ENCODE peak calls at places on chromosomes 7 and 10, in ten cellular contexts. One of them, this sample, is unnamed.

GRCh38 chr7:101018271-101019167 is 1.4 kb upstream of the MUC17 start:
- DNase-seq in H1: peak; percentile 82
- DNase-seq in activated T-cell treated with anti-CD3 and anti-CD28 coated beads for 1 hour: no peak
- DNase-seq in tibial nerve: no peak
- DNase-seq in NCI-H187: no peak
- DNase-seq in activated effector memory CD4-positive, alpha-beta T cell treated with anti-CD3 and anti-CD28 coated beads, Interleukin-2, amount 50 U/mL, for 16 hours: no peak
- DNase-seq in amygdala: no peak
- DNase-seq in EL: no peak
- DNase-seq in CD8-positive, alpha-beta memory T cell: no peak
- DNase-seq in bronchial epithelial cell: no peak
- DNase-seq in this sample: no peak

GRCh38 chr10:112347709-112348671 is 25.9 kb upstream of the ACSL5 start:
- DNase-seq in H1: no peak
- DNase-seq in activated T-cell treated with anti-CD3 and anti-CD28 coated beads for 1 hour: no peak
- DNase-seq in tibial nerve: no peak
- DNase-seq in NCI-H187: no peak
- DNase-seq in activated effector memory CD4-positive, alpha-beta T cell treated with anti-CD3 and anti-CD28 coated beads, Interleukin-2, amount 50 U/mL, for 16 hours: no peak
- DNase-seq in amygdala: no peak
- DNase-seq in EL: no peak
- DNase-seq in CD8-positive, alpha-beta memory T cell: no peak
- DNase-seq in bronchial epithelial cell: no peak
- DNase-seq in this sample: no peak

GRCh38 chr7:132140341-132140740 is 435.9 kb downstream of the PLXNA4 start:
- DNase-seq in H1: no peak
- DNase-seq in activated T-cell treated with anti-CD3 and anti-CD28 coated beads for 1 hour: no peak
- DNase-seq in tibial nerve: no peak
- DNase-seq in NCI-H187: no peak
- DNase-seq in activated effector memory CD4-positive, alpha-beta T cell treated with anti-CD3 and anti-CD28 coated beads, Interleukin-2, amount 50 U/mL, for 16 hours: no peak
- DNase-seq in amygdala: no peak
- DNase-seq in EL: no peak
- DNase-seq in CD8-positive, alpha-beta memory T cell: no peak
- DNase-seq in bronchial epithelial cell: no peak
- DNase-seq in this sample: no peak

GRCh38 chr7:109121599-109122300 is 552.1 kb downstream of the DNAJB9 start:
- DNase-seq in H1: no peak
- DNase-seq in activated T-cell treated with anti-CD3 and anti-CD28 coated beads for 1 hour: no peak
- DNase-seq in tibial nerve: no peak
- DNase-seq in NCI-H187: no peak
- DNase-seq in activated effector memory CD4-positive, alpha-beta T cell treated with anti-CD3 and anti-CD28 coated beads, Interleukin-2, amount 50 U/mL, for 16 hours: no peak
- DNase-seq in amygdala: no peak
- DNase-seq in EL: no peak
- DNase-seq in CD8-positive, alpha-beta memory T cell: no peak
- DNase-seq in bronchial epithelial cell: no peak
- DNase-seq in this sample: no peak

GRCh38 chr10:119005377-119006043 is 24.0 kb upstream of the NANOS1 start:
- DNase-seq in H1: no peak
- DNase-seq in activated T-cell treated with anti-CD3 and anti-CD28 coated beads for 1 hour: no peak
- DNase-seq in tibial nerve: no peak
- DNase-seq in NCI-H187: no peak
- DNase-seq in activated effector memory CD4-positive, alpha-beta T cell treated with anti-CD3 and anti-CD28 coated beads, Interleukin-2, amount 50 U/mL, for 16 hours: no peak
- DNase-seq in amygdala: no peak
- DNase-seq in EL: peak; percentile 53
- DNase-seq in CD8-positive, alpha-beta memory T cell: no peak
- DNase-seq in bronchial epithelial cell: peak; percentile 56
- DNase-seq in this sample: no peak

GRCh38 chr7:82805527-82805960 is 357.1 kb downstream of the PCLO start:
- DNase-seq in H1: no peak
- DNase-seq in activated T-cell treated with anti-CD3 and anti-CD28 coated beads for 1 hour: no peak
- DNase-seq in tibial nerve: no peak
- DNase-seq in NCI-H187: no peak
- DNase-seq in activated effector memory CD4-positive, alpha-beta T cell treated with anti-CD3 and anti-CD28 coated beads, Interleukin-2, amount 50 U/mL, for 16 hours: no peak
- DNase-seq in amygdala: no peak
- DNase-seq in EL: peak; percentile 91
- DNase-seq in CD8-positive, alpha-beta memory T cell: no peak
- DNase-seq in bronchial epithelial cell: peak; percentile 95
- DNase-seq in this sample: no peak

GRCh38 chr7:134449596-134450194 is 9.2 kb downstream of the AKR1B1 start:
- DNase-seq in H1: no peak
- DNase-seq in activated T-cell treated with anti-CD3 and anti-CD28 coated beads for 1 hour: no peak
- DNase-seq in tibial nerve: no peak
- DNase-seq in NCI-H187: no peak
- DNase-seq in activated effector memory CD4-positive, alpha-beta T cell treated with anti-CD3 and anti-CD28 coated beads, Interleukin-2, amount 50 U/mL, for 16 hours: no peak
- DNase-seq in amygdala: no peak
- DNase-seq in EL: peak; percentile 44
- DNase-seq in CD8-positive, alpha-beta memory T cell: no peak
- DNase-seq in bronchial epithelial cell: no peak
- DNase-seq in this sample: no peak

GRCh38 chr10:80464557-80465466 is 10.7 kb downstream of the TSPAN14 start:
- DNase-seq in H1: no peak
- DNase-seq in activated T-cell treated with anti-CD3 and anti-CD28 coated beads for 1 hour: no peak
- DNase-seq in tibial nerve: no peak
- DNase-seq in NCI-H187: no peak
- DNase-seq in activated effector memory CD4-positive, alpha-beta T cell treated with anti-CD3 and anti-CD28 coated beads, Interleukin-2, amount 50 U/mL, for 16 hours: peak; percentile 75
- DNase-seq in amygdala: peak; percentile 34
- DNase-seq in EL: no peak
- DNase-seq in CD8-positive, alpha-beta memory T cell: no peak
- DNase-seq in bronchial epithelial cell: no peak
- DNase-seq in this sample: no peak

This sample was measured in immature natural killer cell.